ENCODE peak calls at places on chromosomes 4 and X, in six cellular contexts. One of them, this sample, is unnamed.

GRCh38 chrX:46758163-46758955 is 559 bp downstream of the SLC9A7 start:
- DNase-seq in iPS-NIHi11: peak; percentile 8
- DNase-seq in activated T-cell treated with anti-CD3 and anti-CD28 coated beads for 4 hours: peak; percentile 3
- DNase-seq in AG20443: no peak
- DNase-seq in iris pigment epithelial cell: peak; percentile 34
- DNase-seq in stimulated activated CD8-positive, alpha-beta memory T cell treated with anti-CD3 and anti-CD28 coated beads, Interleukin-4, amount 100 ng/mL, for 24 hours: no peak
- DNase-seq in this sample: no peak

GRCh38 chr4:173509031-173510001 is 20.7 kb downstream of the HAND2 start:
- DNase-seq in iPS-NIHi11: peak; percentile 57
- DNase-seq in activated T-cell treated with anti-CD3 and anti-CD28 coated beads for 4 hours: no peak
- DNase-seq in AG20443: peak; percentile 85
- DNase-seq in iris pigment epithelial cell: no peak
- DNase-seq in stimulated activated CD8-positive, alpha-beta memory T cell treated with anti-CD3 and anti-CD28 coated beads, Interleukin-4, amount 100 ng/mL, for 24 hours: no peak
- DNase-seq in this sample: no peak

GRCh38 chrX:111411591-111412371 is at the start of gene DCX:
- DNase-seq in iPS-NIHi11: peak; percentile 25
- DNase-seq in activated T-cell treated with anti-CD3 and anti-CD28 coated beads for 4 hours: no peak
- DNase-seq in AG20443: no peak
- DNase-seq in iris pigment epithelial cell: no peak
- DNase-seq in stimulated activated CD8-positive, alpha-beta memory T cell treated with anti-CD3 and anti-CD28 coated beads, Interleukin-4, amount 100 ng/mL, for 24 hours: no peak
- DNase-seq in this sample: no peak

GRCh38 chr4:85956296-85956955 is 403.4 kb downstream of the MAPK10 start:
- DNase-seq in iPS-NIHi11: no peak
- DNase-seq in activated T-cell treated with anti-CD3 and anti-CD28 coated beads for 4 hours: no peak
- DNase-seq in AG20443: no peak
- DNase-seq in iris pigment epithelial cell: no peak
- DNase-seq in stimulated activated CD8-positive, alpha-beta memory T cell treated with anti-CD3 and anti-CD28 coated beads, Interleukin-4, amount 100 ng/mL, for 24 hours: no peak
- DNase-seq in this sample: no peak

GRCh38 chrX:154046262-154046771 is 26.6 kb upstream of the IRAK1 start:
- DNase-seq in iPS-NIHi11: no peak
- DNase-seq in activated T-cell treated with anti-CD3 and anti-CD28 coated beads for 4 hours: no peak
- DNase-seq in AG20443: peak; percentile 64
- DNase-seq in iris pigment epithelial cell: peak; percentile 77
- DNase-seq in stimulated activated CD8-positive, alpha-beta memory T cell treated with anti-CD3 and anti-CD28 coated beads, Interleukin-4, amount 100 ng/mL, for 24 hours: no peak
- DNase-seq in this sample: no peak

GRCh38 chr4:118967393-118967792 is 78.7 kb downstream of the SYNPO2 start:
- DNase-seq in iPS-NIHi11: no peak
- DNase-seq in activated T-cell treated with anti-CD3 and anti-CD28 coated beads for 4 hours: no peak
- DNase-seq in AG20443: peak; percentile 24
- DNase-seq in iris pigment epithelial cell: peak; percentile 85
- DNase-seq in stimulated activated CD8-positive, alpha-beta memory T cell treated with anti-CD3 and anti-CD28 coated beads, Interleukin-4, amount 100 ng/mL, for 24 hours: no peak
- DNase-seq in this sample: no peak

GRCh38 chr4:70841951-70842350 is 2.3 kb upstream of the GRSF1 start:
- DNase-seq in iPS-NIHi11: no peak
- DNase-seq in activated T-cell treated with anti-CD3 and anti-CD28 coated beads for 4 hours: no peak
- DNase-seq in AG20443: no peak
- DNase-seq in iris pigment epithelial cell: no peak
- DNase-seq in stimulated activated CD8-positive, alpha-beta memory T cell treated with anti-CD3 and anti-CD28 coated beads, Interleukin-4, amount 100 ng/mL, for 24 hours: no peak
- DNase-seq in this sample: no peak

GRCh38 chr4:990746-991367 is 2.3 kb downstream of the SLC26A1 start:
- DNase-seq in iPS-NIHi11: no peak
- DNase-seq in activated T-cell treated with anti-CD3 and anti-CD28 coated beads for 4 hours: no peak
- DNase-seq in AG20443: no peak
- DNase-seq in iris pigment epithelial cell: no peak
- DNase-seq in stimulated activated CD8-positive, alpha-beta memory T cell treated with anti-CD3 and anti-CD28 coated beads, Interleukin-4, amount 100 ng/mL, for 24 hours: no peak
- DNase-seq in this sample: no peak

GRCh38 chr4:79281577-79282359 is 44.1 kb downstream of the NAA11 start:
- DNase-seq in iPS-NIHi11: peak; percentile 32
- DNase-seq in activated T-cell treated with anti-CD3 and anti-CD28 coated beads for 4 hours: no peak
- DNase-seq in AG20443: no peak
- DNase-seq in iris pigment epithelial cell: no peak
- DNase-seq in stimulated activated CD8-positive, alpha-beta memory T cell treated with anti-CD3 and anti-CD28 coated beads, Interleukin-4, amount 100 ng/mL, for 24 hours: no peak
- DNase-seq in this sample: no peak

GRCh38 chr4:68797618-68798017 is 18.2 kb upstream of the UGT2B10 start:
- DNase-seq in iPS-NIHi11: no peak
- DNase-seq in activated T-cell treated with anti-CD3 and anti-CD28 coated beads for 4 hours: no peak
- DNase-seq in AG20443: no peak
- DNase-seq in iris pigment epithelial cell: no peak
- DNase-seq in stimulated activated CD8-positive, alpha-beta memory T cell treated with anti-CD3 and anti-CD28 coated beads, Interleukin-4, amount 100 ng/mL, for 24 hours: no peak
- DNase-seq in this sample: no peak

GRCh38 chrX:16451331-16451730 is 198.6 kb upstream of the S100G start:
- DNase-seq in iPS-NIHi11: no peak
- DNase-seq in activated T-cell treated with anti-CD3 and anti-CD28 coated beads for 4 hours: no peak
- DNase-seq in AG20443: peak; percentile 21
- DNase-seq in iris pigment epithelial cell: peak; percentile 40
- DNase-seq in stimulated activated CD8-positive, alpha-beta memory T cell treated with anti-CD3 and anti-CD28 coated beads, Interleukin-4, amount 100 ng/mL, for 24 hours: no peak
- DNase-seq in this sample: no peak

GRCh38 chrX:86436116-86436515 is 287.9 kb downstream of the DACH2 start:
- DNase-seq in iPS-NIHi11: no peak
- DNase-seq in activated T-cell treated with anti-CD3 and anti-CD28 coated beads for 4 hours: no peak
- DNase-seq in AG20443: no peak
- DNase-seq in iris pigment epithelial cell: no peak
- DNase-seq in stimulated activated CD8-positive, alpha-beta memory T cell treated with anti-CD3 and anti-CD28 coated beads, Interleukin-4, amount 100 ng/mL, for 24 hours: no peak
- DNase-seq in this sample: no peak

GRCh38 chr4:48578132-48578964 is 88.3 kb downstream of the ZAR1 start:
- DNase-seq in iPS-NIHi11: peak; percentile 62
- DNase-seq in activated T-cell treated with anti-CD3 and anti-CD28 coated beads for 4 hours: peak; percentile 49
- DNase-seq in AG20443: peak; percentile 69
- DNase-seq in iris pigment epithelial cell: peak; percentile 80
- DNase-seq in stimulated activated CD8-positive, alpha-beta memory T cell treated with anti-CD3 and anti-CD28 coated beads, Interleukin-4, amount 100 ng/mL, for 24 hours: peak; percentile 13
- DNase-seq in this sample: no peak

GRCh38 chr4:84499065-84499982 is at the start of gene NKX6-1:
- DNase-seq in iPS-NIHi11: peak; percentile 97
- DNase-seq in activated T-cell treated with anti-CD3 and anti-CD28 coated beads for 4 hours: no peak
- DNase-seq in AG20443: peak; percentile 86
- DNase-seq in iris pigment epithelial cell: peak; percentile 38
- DNase-seq in stimulated activated CD8-positive, alpha-beta memory T cell treated with anti-CD3 and anti-CD28 coated beads, Interleukin-4, amount 100 ng/mL, for 24 hours: no peak
- DNase-seq in this sample: peak; percentile 17

GRCh38 chr4:648579-649292 is 23.4 kb downstream of the PDE6B start:
- DNase-seq in iPS-NIHi11: peak; percentile 61
- DNase-seq in activated T-cell treated with anti-CD3 and anti-CD28 coated beads for 4 hours: no peak
- DNase-seq in AG20443: no peak
- DNase-seq in iris pigment epithelial cell: no peak
- DNase-seq in stimulated activated CD8-positive, alpha-beta memory T cell treated with anti-CD3 and anti-CD28 coated beads, Interleukin-4, amount 100 ng/mL, for 24 hours: no peak
- DNase-seq in this sample: no peak

GRCh38 chr4:69930768-69931167 is at the start of gene CSN1S1:
- DNase-seq in iPS-NIHi11: no peak
- DNase-seq in activated T-cell treated with anti-CD3 and anti-CD28 coated beads for 4 hours: no peak
- DNase-seq in AG20443: no peak
- DNase-seq in iris pigment epithelial cell: no peak
- DNase-seq in stimulated activated CD8-positive, alpha-beta memory T cell treated with anti-CD3 and anti-CD28 coated beads, Interleukin-4, amount 100 ng/mL, for 24 hours: no peak
- DNase-seq in this sample: no peak

GRCh38 chrX:120794525-120794975 is 81.1 kb downstream of the CT47B1 start:
- DNase-seq in iPS-NIHi11: no peak
- DNase-seq in activated T-cell treated with anti-CD3 and anti-CD28 coated beads for 4 hours: no peak
- DNase-seq in AG20443: no peak
- DNase-seq in iris pigment epithelial cell: peak; percentile 65
- DNase-seq in stimulated activated CD8-positive, alpha-beta memory T cell treated with anti-CD3 and anti-CD28 coated beads, Interleukin-4, amount 100 ng/mL, for 24 hours: no peak
- DNase-seq in this sample: no peak

GRCh38 chrX:47518105-47518504 is 35.1 kb upstream of the ZNF41 start:
- DNase-seq in iPS-NIHi11: no peak
- DNase-seq in activated T-cell treated with anti-CD3 and anti-CD28 coated beads for 4 hours: no peak
- DNase-seq in AG20443: no peak
- DNase-seq in iris pigment epithelial cell: no peak
- DNase-seq in stimulated activated CD8-positive, alpha-beta memory T cell treated with anti-CD3 and anti-CD28 coated beads, Interleukin-4, amount 100 ng/mL, for 24 hours: no peak
- DNase-seq in this sample: no peak

GRCh38 chr4:110508827-110509446 is 33.0 kb downstream of the ENPEP start:
- DNase-seq in iPS-NIHi11: peak; percentile 19
- DNase-seq in activated T-cell treated with anti-CD3 and anti-CD28 coated beads for 4 hours: no peak
- DNase-seq in AG20443: peak; percentile 36
- DNase-seq in iris pigment epithelial cell: peak; percentile 49
- DNase-seq in stimulated activated CD8-positive, alpha-beta memory T cell treated with anti-CD3 and anti-CD28 coated beads, Interleukin-4, amount 100 ng/mL, for 24 hours: no peak
- DNase-seq in this sample: no peak

GRCh38 chr4:42310343-42310742 is 86.9 kb upstream of the SHISA3 start:
- DNase-seq in iPS-NIHi11: no peak
- DNase-seq in activated T-cell treated with anti-CD3 and anti-CD28 coated beads for 4 hours: no peak
- DNase-seq in AG20443: no peak
- DNase-seq in iris pigment epithelial cell: no peak
- DNase-seq in stimulated activated CD8-positive, alpha-beta memory T cell treated with anti-CD3 and anti-CD28 coated beads, Interleukin-4, amount 100 ng/mL, for 24 hours: no peak
- DNase-seq in this sample: no peak